ENCODE peak calls at places on chromosome 17, in four cellular contexts. F is caudate nucleus, Q is heart left ventricle, S is esophagus squamous epithelium. T is an unnamed sample.

GRCh38 chr17:50699410-50699809 is 8.3 kb downstream of the ANKRD40 start:
- DNase-seq in F (no peak), Q (no peak), S (no peak), T (no peak)

GRCh38 chr17:63035271-63035670 is 69.2 kb downstream of the TANC2 start:
- DNase-seq in Q (no peak), S (no peak), F (no peak), T (no peak)

GRCh38 chr17:34153988-34154387 is 101.1 kb upstream of the CCL2 start:
- DNase-seq in F (no peak), Q (no peak), S (no peak), T (no peak)

GRCh38 chr17:54220829-54221228 is 398.1 kb downstream of the KIF2B start:
- DNase-seq in Q (no peak), F (no peak), S (no peak), T (no peak)

GRCh38 chr17:77317091-77317519 is 176.3 kb downstream of the SEC14L1 start:
- DNase-seq in F (no peak), Q (peak), S (no peak), T (no peak)

GRCh38 chr17:36188891-36189306 is 7.7 kb downstream of the CCL3L1 start:
- DNase-seq in Q (no peak), F (no peak), S (no peak), T (no peak)

GRCh38 chr17:62188713-62189112 is 123.6 kb upstream of the MED13 start:
- DNase-seq in F (no peak), Q (no peak), S (no peak), T (no peak)

GRCh38 chr17:81599719-81600486 is 37.0 kb downstream of the NPLOC4 start:
- DNase-seq in Q (peak), F (no peak), S (no peak), T (no peak)

GRCh38 chr17:74280093-74280513 is 6.1 kb downstream of the DNAI2 start:
- DNase-seq in S (no peak), Q (no peak), F (no peak), T (no peak)

GRCh38 chr17:40707720-40708119 is 4.2 kb upstream of the KRT24 start:
- DNase-seq in F (no peak), Q (no peak), S (no peak), T (no peak)

GRCh38 chr17:66948061-66948750 is 16.3 kb upstream of the CACNG4 start:
- DNase-seq in F (no peak), S (no peak), Q (no peak), T (no peak)

GRCh38 chr17:32498362-32498761 is 11.6 kb downstream of the CDK5R1 start:
- DNase-seq in F (no peak), S (no peak), Q (no peak), T (no peak)

GRCh38 chr17:75430159-75430748 is 24.8 kb upstream of the GRB2 start:
- DNase-seq in S (no peak), Q (no peak), F (no peak), T (no peak)

GRCh38 chr17:77834170-77835115 is 124.1 kb upstream of the TNRC6C start:
- DNase-seq in F (no peak), Q (peak), S (no peak), T (no peak)

GRCh38 chr17:14903810-14904209 is 361.3 kb downstream of the PMP22 start:
- DNase-seq in Q (no peak), F (no peak), S (no peak), T (no peak)

GRCh38 chr17:76336756-76337412 is 16.8 kb downstream of the PRPSAP1 start:
- DNase-seq in Q (no peak), S (no peak), F (no peak), T (no peak)

GRCh38 chr17:82204831-82205719 is 7.6 kb downstream of the CCDC57 start:
- DNase-seq in F (no peak), S (no peak), Q (no peak), T (no peak)

GRCh38 chr17:31095239-31096105 is 695 bp downstream of the NF1 start:
- DNase-seq in S (no peak), Q (peak), F (no peak), T (peak)

GRCh38 chr17:298791-299450 is 53.7 kb downstream of the RPH3AL start:
- DNase-seq in F (no peak), S (no peak), Q (peak), T (no peak)

GRCh38 chr17:70608193-70608592 is 438.9 kb downstream of the KCNJ2 start:
- DNase-seq in F (no peak), S (no peak), Q (no peak), T (no peak)

GRCh38 chr17:733743-734142 is 1.3 kb downstream of the TLCD3A start:
- DNase-seq in F (no peak), S (no peak), Q (no peak), T (no peak)

GRCh38 chr17:30520436-30520835 is 43.2 kb downstream of the GOSR1 start:
- DNase-seq in Q (no peak), F (no peak), S (no peak), T (no peak)

GRCh38 chr17:50426814-50427787 is 1.1 kb downstream of the ACSF2 start:
- DNase-seq in Q (no peak), F (no peak), S (no peak), T (no peak)

GRCh38 chr17:72390675-72391501 is 270.1 kb downstream of the SOX9 start:
- DNase-seq in Q (no peak), S (no peak), F (no peak), T (no peak)

GRCh38 chr17:67608691-67609090 is 109.0 kb upstream of the NOL11 start:
- DNase-seq in Q (no peak), S (no peak), F (no peak), T (no peak)

GRCh38 chr17:80856863-80857488 is 134.7 kb upstream of the CHMP6 start:
- DNase-seq in F (no peak), Q (no peak), S (no peak), T (no peak)

GRCh38 chr17:8847891-8848290 is 19.6 kb downstream of the PIK3R6 start:
- DNase-seq in S (no peak), Q (no peak), F (no peak), T (no peak)
- H3K27ac ChIP-seq in S (no peak), Q (peak), F (no peak), T (no peak)

GRCh38 chr17:6591599-6592158 is 35.3 kb upstream of the PITPNM3 start:
- DNase-seq in F (no peak), S (no peak), Q (no peak), T (no peak)
- H3K27ac ChIP-seq in F (no peak), S (no peak), Q (no peak), T (no peak)

GRCh38 chr17:18074566-18075272 is 13.0 kb upstream of the DRG2 start:
- DNase-seq in S (no peak), F (peak), Q (no peak), T (no peak)

GRCh38 chr17:18066866-18067265 is 20.9 kb upstream of the DRG2 start:
- DNase-seq in S (no peak), Q (no peak), F (no peak), T (no peak)

GRCh38 chr17:18069101-18069500 is 18.6 kb upstream of the DRG2 start:
- DNase-seq in F (no peak), Q (no peak), S (no peak), T (no peak)

GRCh38 chr17:18070861-18071340 is 16.8 kb upstream of the DRG2 start:
- DNase-seq in F (no peak), Q (no peak), S (no peak), T (no peak)

DNA sequence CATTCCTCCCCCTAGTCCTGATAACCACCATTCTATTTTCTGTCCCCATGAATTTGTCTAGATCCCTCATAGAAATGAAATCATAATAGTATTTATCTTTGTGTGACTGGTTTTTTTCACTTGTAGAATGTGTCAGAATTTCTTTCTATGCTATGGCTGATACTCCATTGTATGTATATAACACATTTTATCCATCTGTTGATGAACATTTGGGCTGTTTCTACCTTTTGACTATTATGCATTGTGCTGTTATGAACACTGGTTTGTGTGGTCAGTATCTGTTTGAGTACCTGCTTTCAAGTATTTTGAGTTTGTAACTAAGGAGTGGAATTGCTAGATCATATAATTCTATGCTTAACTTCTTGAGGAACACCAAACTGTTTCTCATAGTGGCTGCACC is 16.0 kb upstream of the DRG2 start:
- DNase-seq in F (no peak), S (no peak), Q (no peak), T (no peak)
- H3K27ac ChIP-seq in F (no peak), S (no peak), Q (no peak), T (no peak)

GRCh38 chr17:38613981-38614779 is 8.4 kb upstream of the SRCIN1 start:
- DNase-seq in F (no peak), S (no peak), Q (no peak), T (no peak)

GRCh38 chr17:38613525-38613980 is 7.8 kb upstream of the SRCIN1 start:
- DNase-seq in S (no peak), F (no peak), Q (no peak), T (no peak)

GRCh38 chr17:38617074-38617860 is 11.5 kb upstream of the SRCIN1 start:
- DNase-seq in Q (no peak), S (no peak), F (no peak), T (no peak)

GRCh38 chr17:38617967-38618760 is 12.4 kb upstream of the SRCIN1 start:
- DNase-seq in S (no peak), Q (no peak), F (no peak), T (no peak)

DNA sequence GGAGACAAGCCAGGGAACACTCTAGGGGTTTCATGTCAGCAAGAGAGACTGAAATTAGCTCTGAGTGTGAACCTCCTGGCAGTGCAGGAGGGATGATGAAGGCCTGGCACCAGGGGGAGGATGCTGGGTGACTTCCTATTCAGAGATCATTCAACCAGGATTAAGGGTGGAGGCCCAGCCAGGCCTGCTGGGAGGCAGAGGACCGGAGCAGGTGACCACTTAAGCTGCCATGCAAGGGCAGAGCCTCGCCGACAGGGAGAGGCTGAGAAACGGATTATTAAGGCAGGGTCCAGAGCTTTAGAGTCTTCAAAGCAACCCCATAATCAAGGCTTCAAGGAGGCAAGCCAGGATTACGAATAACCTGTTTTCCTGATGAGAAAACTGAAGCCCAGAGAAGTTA is 10.6 kb upstream of the SRCIN1 start:
- DNase-seq in S (no peak), F (no peak), Q (no peak), T (no peak)
- H3K27ac ChIP-seq in S (no peak), F (no peak), Q (no peak), T (no peak)